ENCODE peak calls at places on chromosomes 12 and 14, in five cellular contexts. One of them, this sample, is unnamed.

GRCh38 chr12:78232756-78233155 is 402.1 kb downstream of the NAV3 start:
- DNase-seq in Calu3: no peak
- DNase-seq in HEK293T: no peak
- DNase-seq in non-pigmented ciliary epithelial cell: no peak
- DNase-seq in CD4-positive, CD25-positive, alpha-beta regulatory T cell: no peak
- DNase-seq in this sample: no peak

GRCh38 chr14:51776102-51776894 is 84.1 kb upstream of the GNG2 start:
- DNase-seq in HEK293T: peak; percentile 70
- DNase-seq in CD4-positive, CD25-positive, alpha-beta regulatory T cell: peak; percentile 10
- DNase-seq in non-pigmented ciliary epithelial cell: peak; percentile 46
- DNase-seq in Calu3: peak; percentile 58
- DNase-seq in this sample: peak; percentile 44

GRCh38 chr14:57382283-57382682 is 8.1 kb upstream of the NAA30 start:
- DNase-seq in non-pigmented ciliary epithelial cell: peak; percentile 88
- DNase-seq in CD4-positive, CD25-positive, alpha-beta regulatory T cell: no peak
- DNase-seq in Calu3: no peak
- DNase-seq in HEK293T: no peak
- DNase-seq in this sample: no peak

GRCh38 chr12:2986876-2987275 is 27.7 kb downstream of the TEAD4 start:
- DNase-seq in CD4-positive, CD25-positive, alpha-beta regulatory T cell: no peak
- DNase-seq in non-pigmented ciliary epithelial cell: no peak
- DNase-seq in HEK293T: no peak
- DNase-seq in Calu3: no peak
- DNase-seq in this sample: no peak

GRCh38 chr14:100914597-100915021 is 11.1 kb upstream of the RTL1 start:
- DNase-seq in non-pigmented ciliary epithelial cell: peak; percentile 20
- DNase-seq in Calu3: no peak
- DNase-seq in CD4-positive, CD25-positive, alpha-beta regulatory T cell: no peak
- DNase-seq in HEK293T: no peak
- DNase-seq in this sample: no peak

GRCh38 chr12:103973909-103974308 is 8.2 kb downstream of the TDG start:
- DNase-seq in non-pigmented ciliary epithelial cell: no peak
- DNase-seq in Calu3: no peak
- DNase-seq in HEK293T: no peak
- DNase-seq in CD4-positive, CD25-positive, alpha-beta regulatory T cell: no peak
- DNase-seq in this sample: no peak

GRCh38 chr12:56034586-56035332 is 7.0 kb upstream of the RPS26 start:
- DNase-seq in non-pigmented ciliary epithelial cell: no peak
- DNase-seq in HEK293T: no peak
- DNase-seq in CD4-positive, CD25-positive, alpha-beta regulatory T cell: peak; percentile 65
- DNase-seq in Calu3: no peak
- DNase-seq in this sample: no peak

GRCh38 chr14:42854061-42854460 is 1247.4 kb downstream of the LRFN5 start:
- DNase-seq in CD4-positive, CD25-positive, alpha-beta regulatory T cell: no peak
- DNase-seq in Calu3: no peak
- DNase-seq in non-pigmented ciliary epithelial cell: peak; percentile 9
- DNase-seq in HEK293T: no peak
- DNase-seq in this sample: no peak

GRCh38 chr12:102054345-102054744 is 7.4 kb downstream of the WASHC3 start:
- DNase-seq in HEK293T: no peak
- DNase-seq in CD4-positive, CD25-positive, alpha-beta regulatory T cell: no peak
- DNase-seq in non-pigmented ciliary epithelial cell: no peak
- DNase-seq in Calu3: no peak
- DNase-seq in this sample: no peak

GRCh38 chr14:36505892-36506731 is 13.9 kb downstream of the NKX2-1 start:
- DNase-seq in HEK293T: no peak
- DNase-seq in Calu3: no peak
- DNase-seq in CD4-positive, CD25-positive, alpha-beta regulatory T cell: no peak
- DNase-seq in non-pigmented ciliary epithelial cell: no peak
- DNase-seq in this sample: no peak

GRCh38 chr14:68784995-68785816 is 7.7 kb downstream of the ZFP36L1 start:
- DNase-seq in CD4-positive, CD25-positive, alpha-beta regulatory T cell: no peak
- DNase-seq in non-pigmented ciliary epithelial cell: no peak
- DNase-seq in HEK293T: no peak
- DNase-seq in Calu3: no peak
- DNase-seq in this sample: peak; percentile 86

GRCh38 chr12:91381309-91381804 is 198.7 kb upstream of the DCN start:
- DNase-seq in non-pigmented ciliary epithelial cell: peak; percentile 58
- DNase-seq in HEK293T: peak; percentile 77
- DNase-seq in CD4-positive, CD25-positive, alpha-beta regulatory T cell: no peak
- DNase-seq in Calu3: peak; percentile 21
- DNase-seq in this sample: no peak

GRCh38 chr14:23381017-23381375 is 4.2 kb downstream of the CMTM5 start:
- DNase-seq in non-pigmented ciliary epithelial cell: no peak
- DNase-seq in Calu3: no peak
- DNase-seq in HEK293T: no peak
- DNase-seq in CD4-positive, CD25-positive, alpha-beta regulatory T cell: no peak
- DNase-seq in this sample: no peak

GRCh38 chr12:127336416-127336815 is 930.6 kb upstream of the TMEM132C start:
- DNase-seq in CD4-positive, CD25-positive, alpha-beta regulatory T cell: no peak
- DNase-seq in HEK293T: no peak
- DNase-seq in non-pigmented ciliary epithelial cell: no peak
- DNase-seq in Calu3: no peak
- DNase-seq in this sample: no peak

GRCh38 chr14:75229923-75230792 is 48.5 kb upstream of the FOS start:
- DNase-seq in HEK293T: peak; percentile 31
- DNase-seq in CD4-positive, CD25-positive, alpha-beta regulatory T cell: peak; percentile 36
- DNase-seq in Calu3: peak; percentile 68
- DNase-seq in non-pigmented ciliary epithelial cell: no peak
- DNase-seq in this sample: peak; percentile 72

This sample was measured in HCT116.